ENCODE peak calls at places on chromosomes 5 and 9, in five cellular contexts. One of them, this sample, is unnamed.

GRCh38 chr5:90096415-90097081 is 313.0 kb downstream of the CETN3 start:
- DNase-seq in kidney: no peak
- DNase-seq in sigmoid colon: no peak
- DNase-seq in ovary: no peak
- DNase-seq in psoas muscle: no peak
- DNase-seq in this sample: no peak

GRCh38 chr5:132383261-132383660 is 13.8 kb downstream of the SLC22A5 start:
- DNase-seq in kidney: no peak
- DNase-seq in sigmoid colon: no peak
- DNase-seq in ovary: no peak
- DNase-seq in psoas muscle: no peak
- DNase-seq in this sample: no peak

GRCh38 chr5:362189-362588 is 40.7 kb downstream of the AHRR start:
- DNase-seq in kidney: no peak
- DNase-seq in sigmoid colon: no peak
- DNase-seq in ovary: no peak
- DNase-seq in psoas muscle: no peak
- DNase-seq in this sample: no peak

GRCh38 chr5:171521679-171522078 is 102.2 kb downstream of the FGF18 start:
- DNase-seq in kidney: no peak
- DNase-seq in sigmoid colon: no peak
- DNase-seq in ovary: no peak
- DNase-seq in psoas muscle: no peak
- DNase-seq in this sample: no peak

GRCh38 chr9:130128251-130128650 is 44.0 kb upstream of the NCS1 start:
- DNase-seq in kidney: peak
- DNase-seq in sigmoid colon: no peak
- DNase-seq in ovary: no peak
- DNase-seq in psoas muscle: no peak
- DNase-seq in this sample: no peak

GRCh38 chr5:37722236-37723146 is 117.3 kb downstream of the GDNF start:
- DNase-seq in kidney: no peak
- DNase-seq in sigmoid colon: no peak
- DNase-seq in ovary: no peak
- DNase-seq in psoas muscle: no peak
- DNase-seq in this sample: no peak

GRCh38 chr5:176497852-176498251 is 39.4 kb downstream of the RNF44 start:
- DNase-seq in kidney: no peak
- DNase-seq in sigmoid colon: no peak
- DNase-seq in ovary: no peak
- DNase-seq in psoas muscle: no peak
- DNase-seq in this sample: no peak

GRCh38 chr9:128339761-128340690 is at the start of gene SLC27A4:
- DNase-seq in kidney: peak
- DNase-seq in sigmoid colon: peak
- DNase-seq in ovary: peak
- DNase-seq in psoas muscle: peak
- DNase-seq in this sample: peak

GRCh38 chr5:180331647-180331950 is 21.5 kb downstream of the GFPT2 start:
- DNase-seq in kidney: peak
- DNase-seq in sigmoid colon: no peak
- DNase-seq in ovary: no peak
- DNase-seq in psoas muscle: no peak
- DNase-seq in this sample: no peak

GRCh38 chr9:133569109-133569785 is 34.7 kb downstream of the ADAMTSL2 start:
- DNase-seq in kidney: no peak
- DNase-seq in sigmoid colon: no peak
- DNase-seq in ovary: no peak
- DNase-seq in psoas muscle: no peak
- DNase-seq in this sample: no peak

GRCh38 chr9:112371060-112371459 is 8.8 kb upstream of the HSDL2 start:
- DNase-seq in kidney: no peak
- DNase-seq in sigmoid colon: no peak
- DNase-seq in ovary: no peak
- DNase-seq in psoas muscle: no peak
- DNase-seq in this sample: no peak

GRCh38 chr9:83701769-83702168 is 6.0 kb downstream of the UBQLN1 start:
- DNase-seq in kidney: no peak
- DNase-seq in sigmoid colon: no peak
- DNase-seq in ovary: no peak
- DNase-seq in psoas muscle: no peak
- DNase-seq in this sample: no peak

GRCh38 chr5:103031607-103032006 is 88.3 kb downstream of the GIN1 start:
- DNase-seq in kidney: no peak
- DNase-seq in sigmoid colon: no peak
- DNase-seq in ovary: no peak
- DNase-seq in psoas muscle: no peak
- DNase-seq in this sample: no peak

GRCh38 chr5:149113669-149114068 is 27.6 kb upstream of the ABLIM3 start:
- DNase-seq in kidney: no peak
- DNase-seq in sigmoid colon: no peak
- DNase-seq in ovary: no peak
- DNase-seq in psoas muscle: no peak
- DNase-seq in this sample: no peak

GRCh38 chr5:178249191-178249989 is 16.8 kb upstream of the PHYKPL start:
- DNase-seq in kidney: peak
- DNase-seq in sigmoid colon: no peak
- DNase-seq in ovary: no peak
- DNase-seq in psoas muscle: no peak
- DNase-seq in this sample: no peak

GRCh38 chr9:6040077-6040476 is 24.7 kb upstream of the RANBP6 start:
- DNase-seq in kidney: no peak
- DNase-seq in sigmoid colon: no peak
- DNase-seq in ovary: no peak
- DNase-seq in psoas muscle: no peak
- DNase-seq in this sample: no peak

GRCh38 chr5:26757941-26758340 is 280.4 kb downstream of the CDH9 start:
- DNase-seq in kidney: no peak
- DNase-seq in sigmoid colon: no peak
- DNase-seq in ovary: no peak
- DNase-seq in psoas muscle: no peak
- DNase-seq in this sample: no peak

GRCh38 chr5:127072861-127073846 is at the start of gene C5orf63:
- DNase-seq in kidney: peak
- DNase-seq in sigmoid colon: peak
- DNase-seq in ovary: peak
- DNase-seq in psoas muscle: peak
- DNase-seq in this sample: no peak

GRCh38 chr5:2005101-2006041 is 122.6 kb upstream of the IRX4 start:
- DNase-seq in kidney: no peak
- DNase-seq in sigmoid colon: no peak
- DNase-seq in ovary: no peak
- DNase-seq in psoas muscle: no peak
- DNase-seq in this sample: no peak

GRCh38 chr5:112276996-112277395 is 142.1 kb downstream of the EPB41L4A start:
- DNase-seq in kidney: no peak
- DNase-seq in sigmoid colon: no peak
- DNase-seq in ovary: no peak
- DNase-seq in psoas muscle: no peak
- DNase-seq in this sample: no peak

GRCh38 chr9:79054500-79054899 is 517.3 kb upstream of the TLE4 start:
- DNase-seq in kidney: no peak
- DNase-seq in sigmoid colon: no peak
- DNase-seq in ovary: no peak
- DNase-seq in psoas muscle: no peak
- DNase-seq in this sample: no peak

GRCh38 chr9:136662326-136662655 is 425 bp upstream of the EGFL7 start:
- DNase-seq in kidney: no peak
- DNase-seq in sigmoid colon: no peak
- DNase-seq in ovary: no peak
- DNase-seq in psoas muscle: no peak
- DNase-seq in this sample: no peak

GRCh38 chr9:136664000-136664798 is 1.5 kb downstream of the EGFL7 start:
- DNase-seq in kidney: no peak
- DNase-seq in sigmoid colon: no peak
- DNase-seq in ovary: no peak
- DNase-seq in psoas muscle: no peak
- DNase-seq in this sample: no peak

GRCh38 chr9:136662656-136663310 is at the start of gene EGFL7:
- DNase-seq in kidney: no peak
- DNase-seq in sigmoid colon: no peak
- DNase-seq in ovary: no peak
- DNase-seq in psoas muscle: no peak
- DNase-seq in this sample: no peak

GRCh38 chr9:136664799-136665082 is 2.0 kb downstream of the EGFL7 start:
- DNase-seq in kidney: no peak
- DNase-seq in sigmoid colon: no peak
- DNase-seq in ovary: no peak
- DNase-seq in psoas muscle: no peak
- DNase-seq in this sample: no peak

DNA sequence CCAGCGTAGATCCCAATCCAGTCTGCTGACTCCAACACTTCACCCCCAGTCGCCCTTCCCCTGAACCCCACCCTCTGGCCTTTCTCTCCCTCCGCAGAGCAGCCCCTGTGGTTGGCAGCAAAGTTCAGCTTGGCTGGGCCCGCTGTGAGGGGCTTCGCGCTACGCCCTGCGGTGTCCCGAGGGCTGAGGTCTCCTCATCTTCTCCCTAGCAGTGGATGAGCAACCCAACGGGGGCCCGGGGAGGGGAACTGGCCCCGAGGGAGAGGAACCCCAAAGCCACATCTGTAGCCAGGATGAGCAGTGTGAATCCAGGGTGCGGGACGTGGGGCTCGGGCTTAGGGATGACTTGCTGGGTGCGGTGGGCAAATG is 579 bp downstream of the EGFL7 start:
- DNase-seq in kidney: no peak
- DNase-seq in sigmoid colon: no peak
- DNase-seq in ovary: no peak
- DNase-seq in psoas muscle: no peak
- DNase-seq in this sample: no peak
- H3K27ac ChIP-seq in kidney: peak
- H3K27ac ChIP-seq in sigmoid colon: peak
- H3K27ac ChIP-seq in ovary: peak
- H3K27ac ChIP-seq in psoas muscle: peak
- H3K27ac ChIP-seq in this sample: no peak

DNA sequence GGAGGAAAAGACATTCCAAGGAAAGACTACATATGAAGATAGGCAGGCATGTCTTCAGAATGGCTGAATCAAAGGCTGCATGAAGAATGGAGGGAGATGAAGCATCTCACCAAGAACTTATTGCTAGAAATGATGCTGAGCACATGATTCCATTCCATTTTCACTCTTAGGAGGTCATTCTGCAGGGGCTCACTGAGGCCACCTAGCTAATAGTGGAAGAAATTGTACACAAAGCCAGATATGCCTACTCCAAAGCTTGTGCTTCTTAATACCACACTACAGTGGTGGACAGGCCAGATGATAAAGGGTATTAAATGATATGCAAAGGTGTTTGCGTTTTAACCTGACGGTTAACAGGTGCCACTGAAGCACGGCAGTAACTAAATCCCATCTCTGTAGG is 14.7 kb downstream of the NDUFA8 start:
- DNase-seq in kidney: no peak
- DNase-seq in sigmoid colon: no peak
- DNase-seq in ovary: no peak
- DNase-seq in psoas muscle: no peak
- DNase-seq in this sample: no peak
- TF ChIP-seq CTCF in kidney: peak
- TF ChIP-seq CTCF in sigmoid colon: no peak
- TF ChIP-seq CTCF in ovary: no peak
- TF ChIP-seq CTCF in psoas muscle: no peak
- TF ChIP-seq CTCF in this sample: no peak

GRCh38 chr5:5181650-5182324 is 41.7 kb downstream of the ADAMTS16 start:
- DNase-seq in kidney: no peak
- DNase-seq in sigmoid colon: no peak
- DNase-seq in ovary: no peak
- DNase-seq in psoas muscle: no peak
- DNase-seq in this sample: no peak

GRCh38 chr5:5183933-5184332 is 43.8 kb downstream of the ADAMTS16 start:
- DNase-seq in kidney: no peak
- DNase-seq in sigmoid colon: no peak
- DNase-seq in ovary: no peak
- DNase-seq in psoas muscle: no peak
- DNase-seq in this sample: no peak

GRCh38 chr5:5179597-5179996 is 39.5 kb downstream of the ADAMTS16 start:
- DNase-seq in kidney: no peak
- DNase-seq in sigmoid colon: no peak
- DNase-seq in ovary: no peak
- DNase-seq in psoas muscle: no peak
- DNase-seq in this sample: no peak

GRCh38 chr5:5182508-5183191 is 42.5 kb downstream of the ADAMTS16 start:
- DNase-seq in kidney: no peak
- DNase-seq in sigmoid colon: no peak
- DNase-seq in ovary: no peak
- DNase-seq in psoas muscle: no peak
- DNase-seq in this sample: no peak

DNA sequence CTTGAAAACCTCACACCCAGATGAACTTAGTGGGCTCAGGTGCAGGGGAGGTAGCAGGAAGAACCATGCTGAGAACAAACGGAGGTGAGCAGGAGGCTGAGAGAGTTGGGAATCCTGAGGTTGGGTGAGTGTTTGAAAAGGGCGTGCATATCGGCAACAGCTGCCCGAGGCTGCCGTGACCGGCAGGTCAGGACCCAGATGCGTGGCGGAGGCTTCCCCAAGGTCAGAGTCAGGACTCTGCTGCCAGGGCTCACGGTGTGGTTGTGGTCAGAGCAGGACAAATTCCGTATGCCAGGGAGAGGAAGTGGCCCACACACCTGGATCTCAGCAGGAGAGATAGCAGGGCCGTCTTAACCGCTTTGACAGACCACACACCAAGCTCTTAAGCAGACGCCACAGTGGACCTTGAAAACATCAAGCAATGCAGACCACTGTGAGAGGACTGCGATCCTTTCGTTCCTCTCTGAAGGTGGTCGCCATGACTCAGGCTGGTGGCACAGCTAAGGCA is 43.1 kb downstream of the ADAMTS16 start:
- DNase-seq in kidney: no peak
- DNase-seq in sigmoid colon: no peak
- DNase-seq in ovary: peak
- DNase-seq in psoas muscle: no peak
- DNase-seq in this sample: no peak
- H3K4me3 ChIP-seq in kidney: peak
- H3K4me3 ChIP-seq in sigmoid colon: no peak
- H3K4me3 ChIP-seq in ovary: no peak
- H3K4me3 ChIP-seq in psoas muscle: no peak
- H3K4me3 ChIP-seq in this sample: no peak

DNA sequence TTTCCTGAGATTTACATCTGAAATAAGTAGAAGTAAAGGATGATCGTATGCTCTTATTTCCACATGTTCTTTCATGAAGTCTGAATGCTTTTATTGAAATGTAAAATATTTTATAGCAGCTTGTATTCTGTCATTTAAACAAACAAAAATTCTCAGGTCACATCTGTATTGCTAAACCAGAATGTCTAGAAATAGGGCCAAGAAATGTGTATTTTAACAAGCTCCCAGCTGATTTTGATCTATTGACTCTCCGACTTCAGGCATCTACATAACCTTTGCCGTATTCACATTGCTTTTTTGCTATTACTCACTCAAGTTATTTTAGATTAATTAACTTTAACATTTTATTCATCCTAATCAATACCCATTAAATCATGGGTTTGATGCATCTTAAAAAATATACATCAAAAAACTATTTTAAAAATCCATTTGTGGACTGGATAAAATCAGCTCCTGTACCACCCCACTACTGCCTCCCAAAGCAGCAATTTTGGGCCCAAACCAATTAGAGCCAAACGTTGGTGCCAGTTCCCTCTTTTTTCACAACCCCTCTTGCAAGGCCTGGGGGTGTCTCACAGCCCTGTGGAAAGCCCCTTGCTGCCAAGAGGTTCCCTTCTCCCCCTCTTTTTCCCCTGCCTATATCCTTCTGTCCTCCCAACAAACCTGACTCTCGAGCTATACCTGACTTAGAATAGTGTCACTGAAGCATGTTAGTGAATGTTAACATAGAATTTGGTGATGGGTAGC is 34.5 kb downstream of the HAVCR1 start:
- DNase-seq in kidney: no peak
- DNase-seq in sigmoid colon: no peak
- DNase-seq in ovary: no peak
- DNase-seq in psoas muscle: no peak
- DNase-seq in this sample: no peak
- H3K27ac ChIP-seq in kidney: no peak
- H3K27ac ChIP-seq in sigmoid colon: no peak
- H3K27ac ChIP-seq in ovary: no peak
- H3K27ac ChIP-seq in psoas muscle: no peak
- H3K27ac ChIP-seq in this sample: no peak

This sample was measured in dorsolateral prefrontal cortex.